ENCODE peak calls at places on chromosomes 3 and 15, in five cellular contexts. G is H1, T is IMR-90, O is neuronal stem cell, Z is mesenchymal stem cell. S is an unnamed sample.

GRCh38 chr3:83453010-83453409 is 1505.8 kb upstream of the CADM2 start:
- DNase-seq in G (no peak), T (no peak), O (no peak), Z (no peak), S (no peak)

GRCh38 chr3:184827572-184827971 is 15.6 kb downstream of the VPS8 start:
- DNase-seq in G (no peak), T (no peak), O (no peak), Z (no peak), S (peak)

GRCh38 chr3:170228093-170228766 is 6.0 kb downstream of the PRKCI start:
- DNase-seq in G (no peak), T (peak), O (no peak), Z (peak), S (no peak)

GRCh38 chr15:90315276-90315982 is 36.7 kb upstream of the ZNF774 start:
- DNase-seq in G (peak), T (peak), O (no peak), Z (peak), S (no peak)

GRCh38 chr15:43483306-43484128 is 9.4 kb downstream of the TP53BP1 start:
- DNase-seq in G (no peak), T (no peak), O (no peak), Z (peak), S (peak)

GRCh38 chr3:136957751-136958288 is at the start of gene IL20RB:
- DNase-seq in G (no peak), T (peak), O (no peak), Z (peak), S (peak)

GRCh38 chr3:64799606-64800005 is 111.8 kb upstream of the ADAMTS9 start:
- DNase-seq in G (no peak), T (no peak), O (no peak), Z (no peak), S (no peak)

GRCh38 chr3:105349988-105350387 is 16.7 kb upstream of the ALCAM start:
- DNase-seq in G (no peak), T (no peak), O (no peak), Z (no peak), S (peak)

GRCh38 chr3:171358891-171359218 is 101.3 kb downstream of the TNIK start:
- DNase-seq in G (no peak), T (no peak), O (no peak), Z (no peak), S (no peak)

GRCh38 chr3:150547045-150547753 is 612 bp downstream of the EIF2A start:
- DNase-seq in G (no peak), T (peak), O (no peak), Z (peak), S (no peak)

GRCh38 chr3:197295871-197296270 is 2.5 kb downstream of the DLG1 start:
- DNase-seq in G (no peak), T (no peak), O (no peak), Z (no peak), S (no peak)

GRCh38 chr15:71333839-71334238 is 218.6 kb downstream of the THSD4 start:
- DNase-seq in G (no peak), T (peak), O (no peak), Z (peak), S (no peak)

GRCh38 chr15:88627463-88627862 is 6.3 kb downstream of the AEN start:
- DNase-seq in G (no peak), T (no peak), O (no peak), Z (no peak), S (no peak)

GRCh38 chr15:56631765-56632164 is 101.5 kb downstream of the ZNF280D start:
- DNase-seq in G (no peak), T (no peak), O (no peak), Z (no peak), S (peak)

GRCh38 chr15:85289677-85290365 is 90.6 kb upstream of the AKAP13 start:
- DNase-seq in G (no peak), T (peak), O (no peak), Z (peak), S (peak)

GRCh38 chr15:40969363-40969762 is 16.1 kb downstream of the CHAC1 start:
- DNase-seq in G (no peak), T (no peak), O (no peak), Z (no peak), S (no peak)

GRCh38 chr3:81295906-81296305 is 465.5 kb downstream of the GBE1 start:
- DNase-seq in G (no peak), T (no peak), O (no peak), Z (no peak), S (no peak)

GRCh38 chr3:42246091-42246490 is 19.9 kb downstream of the CCK start:
- DNase-seq in G (no peak), T (no peak), O (no peak), Z (no peak), S (no peak)

GRCh38 chr3:145899229-145899628 is 261.8 kb downstream of the PLOD2 start:
- DNase-seq in G (no peak), T (no peak), O (no peak), Z (no peak), S (no peak)

GRCh38 chr3:196740476-196741400 is 1.1 kb downstream of the PAK2 start:
- DNase-seq in G (no peak), T (peak), O (peak), Z (peak), S (peak)

GRCh38 chr15:76196949-76197315 is 114.3 kb downstream of the ETFA start:
- DNase-seq in G (no peak), T (no peak), O (no peak), Z (no peak), S (no peak)

DNA sequence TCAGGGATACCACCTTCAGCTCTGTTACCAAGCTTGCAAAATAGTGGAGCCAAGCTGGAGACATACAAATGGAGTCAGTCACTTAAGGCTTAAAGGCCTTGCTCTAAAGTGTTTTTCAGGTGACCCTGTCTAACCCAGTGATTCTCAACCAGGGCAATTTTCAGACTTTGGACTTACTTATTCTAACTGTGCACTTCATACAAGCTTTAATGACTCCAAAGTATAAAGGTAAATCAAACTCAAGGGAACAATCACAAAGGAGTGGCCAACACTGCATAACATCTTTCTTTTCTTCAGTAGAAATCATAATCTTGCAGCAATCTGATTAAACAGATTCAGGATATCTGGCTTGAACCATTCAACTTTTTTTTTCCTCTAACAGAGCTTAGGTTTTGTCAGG is 9.4 kb downstream of the ANO10 start:
- DNase-seq in G (no peak), T (no peak), O (no peak), Z (no peak), S (no peak)
- H3K4ac ChIP-seq in G (no peak), T (no peak), O (no peak), Z (no peak), S (no peak)

GRCh38 chr3:50353231-50354004 is 2.8 kb downstream of the CYB561D2 start:
- DNase-seq in G (no peak), T (no peak), O (no peak), Z (no peak), S (no peak)

GRCh38 chr3:50350213-50350526 is 405 bp downstream of the NPRL2 start:
- DNase-seq in G (no peak), T (no peak), O (no peak), Z (no peak), S (no peak)

GRCh38 chr3:50350527-50351317 is at the start of the genes CYB561D2 and NPRL2:
- DNase-seq in G (peak), T (peak), O (peak), Z (peak), S (peak)

GRCh38 chr3:50352762-50353161 is 2.1 kb downstream of the CYB561D2 start:
- DNase-seq in G (no peak), T (peak), O (no peak), Z (peak), S (no peak)

DNA sequence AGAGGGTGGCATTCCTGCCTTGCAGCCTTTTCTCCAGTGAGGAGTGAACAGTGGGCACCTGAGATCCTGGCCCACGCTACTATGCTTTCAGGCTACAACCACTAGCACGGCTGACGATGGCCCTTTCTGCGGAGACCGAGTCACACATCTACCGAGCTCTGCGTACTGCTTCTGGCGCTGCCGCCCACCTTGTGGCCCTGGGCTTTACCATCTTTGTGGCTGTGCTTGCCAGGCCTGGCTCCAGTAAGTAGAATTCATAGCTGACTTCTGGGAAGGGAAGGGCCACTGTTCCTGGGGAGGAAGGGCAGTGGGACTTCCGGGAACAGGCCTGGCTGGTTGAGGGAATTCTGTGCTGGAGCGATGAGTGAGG is 641 bp downstream of the CYB561D2 start:
- DNase-seq in G (no peak), T (no peak), O (no peak), Z (no peak), S (no peak)
- H4K8ac ChIP-seq in G (peak), T (peak), O (no peak), Z (peak), S (no peak)

GRCh38 chr3:48505146-48505545 is 1.2 kb upstream of the SHISA5 start:
- DNase-seq in G (peak), T (no peak), O (no peak), Z (no peak), S (no peak)

GRCh38 chr3:48503406-48504050 is 446 bp downstream of the SHISA5 start:
- DNase-seq in G (peak), T (peak), O (peak), Z (peak), S (peak)

GRCh38 chr3:48502121-48502520 is 1.9 kb downstream of the SHISA5 start:
- DNase-seq in G (no peak), T (no peak), O (no peak), Z (no peak), S (no peak)

GRCh38 chr3:48502728-48503168 is 1.2 kb downstream of the SHISA5 start:
- DNase-seq in G (no peak), T (no peak), O (no peak), Z (no peak), S (no peak)

DNA sequence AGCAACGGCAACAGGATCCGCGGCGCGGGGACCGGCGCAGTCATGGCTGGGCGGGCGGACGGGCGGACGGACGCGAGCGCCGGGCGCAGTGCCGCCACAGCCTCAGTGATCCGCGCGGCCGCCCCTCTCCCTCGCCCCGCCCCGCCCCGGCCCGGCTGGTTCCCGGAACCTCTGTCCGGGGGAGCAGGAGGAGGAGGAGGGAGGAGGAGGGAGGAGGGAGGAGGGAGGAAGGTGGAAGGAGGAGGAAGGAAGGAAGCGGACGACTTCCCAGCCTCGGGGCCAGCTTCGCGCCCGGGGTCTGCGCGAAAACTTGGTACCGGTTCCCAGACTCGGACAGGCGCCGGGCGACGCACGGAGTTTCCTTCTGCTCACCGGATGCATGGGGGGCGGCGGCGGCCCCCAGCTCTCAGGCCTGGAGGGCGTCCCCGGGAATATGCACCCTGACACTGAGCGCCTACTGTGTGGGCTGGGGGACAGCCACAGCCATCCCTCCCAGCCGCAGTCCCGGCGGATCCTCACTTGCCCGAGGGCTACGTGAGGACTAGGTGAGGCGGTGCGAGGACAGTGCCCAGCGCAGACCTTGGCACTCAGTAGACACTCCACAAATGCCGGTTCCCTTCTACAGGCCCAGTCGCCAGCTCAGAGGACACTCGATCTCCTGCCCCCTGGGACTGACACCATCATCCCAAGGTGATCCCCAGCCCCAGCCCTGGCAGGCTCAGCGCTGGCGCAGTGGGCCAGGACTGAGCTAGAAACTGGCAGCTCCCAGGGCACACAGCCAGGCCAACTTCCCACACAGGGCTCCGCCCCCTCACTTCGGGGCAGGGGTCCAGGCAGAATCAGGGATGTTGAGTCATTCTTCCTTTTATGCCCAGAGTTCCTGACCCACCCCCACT is at the start of gene SHISA5:
- DNase-seq in G (no peak), T (peak), O (peak), Z (peak), S (peak)
- H2BK15ac ChIP-seq in G (peak), T (peak), O (peak), Z (peak), S (no peak)

GRCh38 chr3:33932010-33932764 is 133.8 kb downstream of the PDCD6IP start:
- DNase-seq in G (no peak), T (no peak), O (no peak), Z (no peak), S (no peak)

GRCh38 chr3:33926998-33927605 is 128.7 kb downstream of the PDCD6IP start:
- DNase-seq in G (no peak), T (no peak), O (no peak), Z (no peak), S (no peak)

GRCh38 chr3:33931512-33931911 is 133.1 kb downstream of the PDCD6IP start:
- DNase-seq in G (no peak), T (no peak), O (no peak), Z (no peak), S (no peak)

GRCh38 chr3:33929813-33930212 is 131.4 kb downstream of the PDCD6IP start:
- DNase-seq in G (no peak), T (no peak), O (no peak), Z (no peak), S (no peak)
- H3K4ac ChIP-seq in G (no peak), T (no peak), O (no peak), Z (no peak), S (no peak)

GRCh38 chr3:24086597-24087369 is 141.7 kb downstream of the NR1D2 start:
- DNase-seq in G (no peak), T (no peak), O (peak), Z (peak), S (no peak)
- H4K8ac ChIP-seq in G (no peak), T (no peak), O (no peak), Z (no peak), S (no peak)

DNA sequence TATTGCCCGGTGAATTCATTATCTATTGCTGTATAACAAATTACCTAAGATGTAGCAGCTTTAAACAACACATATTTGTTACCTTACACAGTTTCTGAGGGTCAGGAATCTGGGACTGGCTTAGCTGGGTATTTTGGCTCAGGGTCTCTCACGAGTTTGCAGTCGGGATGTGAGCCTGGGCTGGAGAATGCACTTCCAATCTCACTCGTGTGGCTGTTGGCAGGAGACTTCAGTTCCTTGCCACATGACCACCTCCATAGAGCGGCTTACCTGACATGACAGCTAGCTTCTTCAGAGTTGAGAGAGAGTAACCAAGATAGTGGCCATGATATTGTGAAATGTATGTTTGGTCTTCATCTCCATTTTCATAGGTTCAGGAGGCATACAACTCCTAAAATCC is 18.4 kb upstream of the MITF start:
- DNase-seq in G (no peak), T (no peak), O (no peak), Z (no peak), S (no peak)
- H2BK15ac ChIP-seq in G (no peak), T (no peak), O (no peak), Z (no peak), S (no peak)

DNA sequence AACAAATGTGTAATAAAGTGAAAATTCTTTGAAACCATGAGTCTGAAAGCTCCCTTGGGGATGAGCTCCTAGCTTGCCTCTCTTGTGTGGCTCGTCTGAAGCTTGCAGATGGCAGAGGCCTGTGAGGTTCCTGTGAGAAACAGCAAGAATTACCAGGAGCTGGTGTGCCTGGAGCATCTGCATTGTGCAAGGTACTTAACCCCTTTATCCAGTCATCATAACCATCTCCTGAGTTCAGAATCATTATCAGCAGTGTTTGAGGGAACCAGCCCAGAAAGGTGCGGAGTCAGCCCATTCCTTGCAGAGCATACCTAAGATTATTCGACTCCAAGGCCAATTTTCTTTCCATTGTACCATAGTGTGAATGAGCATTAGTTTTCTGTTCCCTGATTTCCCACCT is 51.7 kb upstream of the TRA2B start:
- DNase-seq in G (no peak), T (no peak), O (no peak), Z (no peak), S (no peak)
- H3K4ac ChIP-seq in G (no peak), T (no peak), O (no peak), Z (no peak), S (no peak)

GRCh38 chr3:17967953-17968352 is 225.5 kb upstream of the TBC1D5 start:
- DNase-seq in G (no peak), T (no peak), O (no peak), Z (no peak), S (peak)
- H4K8ac ChIP-seq in G (no peak), T (no peak), O (no peak), Z (no peak), S (no peak)

GRCh38 chr3:126257984-126258383 is 77.6 kb upstream of the ALDH1L1 start:
- DNase-seq in G (no peak), T (no peak), O (no peak), Z (no peak), S (no peak)
- H2BK15ac ChIP-seq in G (no peak), T (no peak), O (no peak), Z (no peak), S (no peak)

GRCh38 chr15:31364301-31365031 is 37.8 kb downstream of the KLF13 start:
- DNase-seq in G (no peak), T (no peak), O (no peak), Z (no peak), S (peak)
- H3K4ac ChIP-seq in G (no peak), T (no peak), O (no peak), Z (no peak), S (no peak)